ENCODE peak calls at places on chromosomes 3 and 15, in eight cellular contexts. J is K562, R is HCT116, X is endothelial cell of umbilical vein, G is H1, L is A549, D is SK-N-SH, F is HepG2. N is an unnamed sample.

GRCh38 chr3:196643201-196643749 is 3.8 kb downstream of the NRROS start:
- DNase-seq in J (no peak), R (no peak), X (no peak), G (no peak), L (no peak), D (no peak), F (no peak), N (peak)

GRCh38 chr3:136414476-136414875 is 164.3 kb downstream of the PCCB start:
- DNase-seq in J (no peak), R (no peak), X (no peak), G (no peak), L (no peak), D (no peak), F (no peak), N (no peak)

GRCh38 chr3:127796045-127796720 is 26.1 kb downstream of the MGLL start:
- DNase-seq in J (no peak), R (no peak), X (no peak), G (no peak), L (no peak), D (peak), F (no peak), N (no peak)

GRCh38 chr3:88986834-88987233 is 120.6 kb upstream of the EPHA3 start:
- DNase-seq in J (no peak), R (no peak), X (no peak), G (no peak), L (no peak), D (no peak), F (no peak), N (no peak)

GRCh38 chr15:64247535-64247905 is 84.7 kb upstream of the PPIB start:
- DNase-seq in J (no peak), R (no peak), X (peak), G (no peak), L (no peak), D (no peak), F (peak), N (peak)

GRCh38 chr3:176510097-176510496 is 687.2 kb downstream of the TBL1XR1 start:
- DNase-seq in J (no peak), R (no peak), X (no peak), G (no peak), L (no peak), D (no peak), F (no peak), N (no peak)

GRCh38 chr3:194667363-194667762 is 4.6 kb downstream of the LSG1 start:
- DNase-seq in J (no peak), R (no peak), X (peak), G (no peak), L (no peak), D (no peak), F (no peak), N (no peak)

GRCh38 chr15:52466134-52466701 is 62.5 kb downstream of the MYO5A start:
- DNase-seq in J (no peak), R (no peak), X (no peak), G (no peak), L (no peak), D (no peak), F (no peak), N (peak)

GRCh38 chr3:35215525-35216500 is 423.5 kb upstream of the ARPP21 start:
- DNase-seq in J (no peak), R (no peak), X (no peak), G (no peak), L (no peak), D (no peak), F (no peak), N (no peak)

GRCh38 chr3:43198791-43199644 is 87.3 kb upstream of the SNRK start:
- DNase-seq in J (no peak), R (no peak), X (peak), G (no peak), L (no peak), D (no peak), F (no peak), N (no peak)

GRCh38 chr3:61158676-61159075 is 92.6 kb downstream of the FHIT start:
- DNase-seq in J (no peak), R (no peak), X (no peak), G (no peak), L (no peak), D (no peak), F (no peak), N (no peak)

GRCh38 chr3:31733234-31733667 is 200.5 kb downstream of the STT3B start:
- DNase-seq in J (no peak), R (no peak), X (peak), G (no peak), L (no peak), D (peak), F (no peak), N (no peak)

GRCh38 chr3:38532529-38532928 is 36.4 kb downstream of the EXOG start:
- DNase-seq in J (no peak), R (no peak), X (no peak), G (no peak), L (no peak), D (no peak), F (no peak), N (no peak)

GRCh38 chr15:65361708-65362459 is 15.9 kb downstream of the IGDCC3 start:
- DNase-seq in J (no peak), R (no peak), X (no peak), G (no peak), L (no peak), D (no peak), F (no peak), N (no peak)

GRCh38 chr3:186825294-186825821 is 17.2 kb upstream of the ADIPOQ start:
- DNase-seq in J (peak), R (no peak), X (no peak), G (no peak), L (no peak), D (no peak), F (no peak), N (no peak)

GRCh38 chr15:29008846-29009245 is 123.1 kb downstream of the APBA2 start:
- DNase-seq in J (no peak), R (no peak), X (no peak), G (no peak), L (no peak), D (no peak), F (no peak), N (no peak)

GRCh38 chr3:141066593-141066860 is 15.4 kb downstream of the SPSB4 start:
- DNase-seq in J (no peak), R (no peak), X (no peak), G (no peak), L (no peak), D (no peak), F (no peak), N (no peak)

GRCh38 chr3:180274536-180274935 is 237.8 kb upstream of the PEX5L start:
- DNase-seq in J (no peak), R (no peak), X (no peak), G (no peak), L (no peak), D (no peak), F (no peak), N (no peak)

GRCh38 chr15:90212221-90213079 is 11.3 kb downstream of the SEMA4B start:
- DNase-seq in J (no peak), R (no peak), X (no peak), G (no peak), L (no peak), D (no peak), F (no peak), N (no peak)

GRCh38 chr15:50148362-50148963 is 29.4 kb upstream of the ATP8B4 start:
- DNase-seq in J (no peak), R (peak), X (peak), G (peak), L (peak), D (no peak), F (peak), N (no peak)

GRCh38 chr3:24686764-24687163 is 192.1 kb upstream of the THRB start:
- DNase-seq in J (no peak), R (no peak), X (no peak), G (no peak), L (no peak), D (no peak), F (no peak), N (no peak)

GRCh38 chr3:32969656-32970055 is 18.2 kb downstream of the CCR4 start:
- DNase-seq in J (no peak), R (no peak), X (peak), G (no peak), L (peak), D (no peak), F (peak), N (no peak)

GRCh38 chr15:101258238-101259144 is 6.6 kb upstream of the CHSY1 start:
- DNase-seq in J (peak), R (peak), X (peak), G (no peak), L (peak), D (peak), F (peak), N (peak)

DNA sequence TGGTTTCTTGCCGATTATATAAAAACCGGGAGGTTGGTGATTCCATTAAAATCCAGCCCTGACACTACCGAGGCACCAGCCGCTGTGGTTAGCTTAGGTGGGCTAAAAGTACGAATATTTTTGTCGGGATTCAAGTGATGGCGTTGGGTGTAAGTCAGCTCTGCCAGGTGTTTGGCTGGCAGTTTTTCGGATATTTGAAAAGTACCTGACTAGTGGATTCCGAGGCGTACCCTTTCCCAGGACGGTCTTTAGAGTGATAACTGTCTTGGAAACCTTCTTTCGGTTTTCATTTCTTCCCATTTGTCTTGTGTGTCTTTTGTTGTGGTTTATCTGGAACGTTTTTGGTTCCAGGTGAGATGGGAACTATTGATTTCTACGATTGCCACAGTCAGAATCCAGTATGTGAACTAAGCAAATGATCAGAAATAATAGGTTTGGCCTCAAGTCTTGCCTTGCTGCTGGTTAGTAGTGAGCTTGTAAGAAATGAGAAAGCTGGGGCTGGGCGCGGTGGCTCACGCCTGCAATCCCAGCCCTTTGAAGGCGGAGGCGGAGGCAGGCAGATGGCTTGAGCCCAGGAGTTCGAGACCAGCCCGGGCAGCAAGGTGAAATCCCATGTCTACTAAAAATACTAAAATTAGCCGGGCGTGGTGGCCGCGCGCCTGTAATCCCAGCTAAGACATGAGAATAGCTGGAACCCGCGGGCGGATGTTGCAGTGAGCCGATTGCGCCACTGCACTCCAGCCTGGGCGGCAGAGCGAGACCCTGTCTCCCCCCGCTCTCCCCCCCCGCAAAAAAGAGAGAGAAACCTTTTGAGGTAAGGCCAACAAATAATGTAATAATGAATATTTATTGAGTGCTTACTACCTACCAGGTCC is 1.4 kb downstream of the FYTTD1 start:
- DNase-seq in J (no peak), R (no peak), X (peak), G (no peak), L (peak), D (peak), F (no peak), N (no peak)
- TF ChIP-seq MAX in J (peak), R (no peak), X (no peak), G (no peak), L (no peak), D (no peak), F (no peak), N (no peak)

DNA sequence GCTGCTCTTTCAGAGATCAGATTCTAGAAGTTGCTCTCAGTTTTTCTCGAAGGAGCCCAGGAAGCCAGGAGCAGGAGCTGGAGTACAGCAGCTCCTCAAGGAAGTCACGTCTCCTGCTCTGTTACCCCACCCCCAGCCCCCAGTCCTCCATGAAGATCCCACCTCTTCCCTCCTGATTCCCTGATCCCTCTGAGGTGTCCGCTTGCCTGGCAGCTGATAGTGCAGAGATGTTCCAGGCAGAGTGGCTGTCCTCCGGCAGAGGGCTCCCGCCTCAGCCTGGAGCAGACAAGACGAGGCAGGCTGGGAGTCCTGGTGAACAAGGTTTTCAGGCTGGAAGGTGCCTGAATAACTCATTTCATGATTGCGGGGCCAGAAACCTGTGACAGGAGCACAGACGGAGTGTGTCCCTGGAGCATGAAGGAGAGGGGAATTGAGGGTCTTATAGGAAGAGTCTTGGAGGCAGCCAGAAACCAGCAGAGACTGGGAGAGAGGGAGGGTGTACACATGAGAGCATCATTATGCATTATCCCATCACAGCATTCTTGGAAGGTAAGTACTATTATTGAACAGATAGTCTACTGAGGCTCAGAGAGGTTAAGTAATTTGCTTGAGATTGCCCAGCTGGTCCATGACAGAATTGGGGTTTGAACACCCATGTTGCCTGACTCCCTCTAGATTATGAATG is 1.2 kb downstream of the HRH1 start:
- DNase-seq in J (peak), R (peak), X (peak), G (no peak), L (peak), D (peak), F (peak), N (no peak)
- H3K4me2 ChIP-seq in J (no peak), R (peak), X (peak), G (peak), L (peak), D (peak), F (no peak), N (no peak)

GRCh38 chr3:149576071-149576564 is 81.7 kb downstream of the WWTR1 start:
- DNase-seq in J (peak), R (peak), X (peak), G (no peak), L (peak), D (no peak), F (peak), N (no peak)
- TF ChIP-seq MAX in J (no peak), R (no peak), X (no peak), G (no peak), L (peak), D (peak), F (no peak), N (no peak)

GRCh38 chr3:12751548-12751947 is 7.5 kb downstream of the TMEM40 start:
- DNase-seq in J (no peak), R (no peak), X (no peak), G (no peak), L (peak), D (no peak), F (peak), N (no peak)
- H3K4me2 ChIP-seq in J (no peak), R (peak), X (no peak), G (no peak), L (no peak), D (no peak), F (no peak), N (no peak)

GRCh38 chr15:66848666-66849392 is 146.8 kb downstream of the SMAD6 start:
- DNase-seq in J (no peak), R (no peak), X (no peak), G (no peak), L (no peak), D (no peak), F (no peak), N (no peak)
- TF ChIP-seq MAX in J (no peak), R (no peak), X (no peak), G (no peak), L (no peak), D (no peak), F (no peak), N (no peak)

N was measured in GM12878.